ENCODE peak calls at places on chromosome 6, in ten cellular contexts. D is AG10803; Y is midbrain; R is kidney epithelial cell; J is AG04450; L is M059J; W is AG08395; I is stromal cell of bone marrow; O is stimulated activated CD8-positive, alpha-beta memory T cell treated with anti-CD3 and anti-CD28 coated beads, Interleukin-7, amount 100 ng/mL, for 4 hours; V is stimulated activated CD4-positive, alpha-beta T cell treated with anti-CD3 and anti-CD28 coated beads, Interleukin-4, amount 100 ng/mL, for 48 hours. G is an unnamed sample.

GRCh38 chr6:168860341-168860740 is 393.3 kb downstream of the THBS2 start:
- DNase-seq in D (no peak), Y (no peak), R (no peak), J (no peak), L (no peak), W (no peak), I (no peak), O (no peak), V (no peak), G (no peak)

GRCh38 chr6:146892613-146893401 is 294.0 kb downstream of the ADGB start:
- DNase-seq in D (peak), Y (no peak), R (no peak), J (peak), L (peak), W (peak), I (peak), O (no peak), V (no peak), G (no peak)

GRCh38 chr6:20991910-20992309 is 457.7 kb downstream of the CDKAL1 start:
- DNase-seq in D (peak), Y (no peak), R (no peak), J (no peak), L (no peak), W (no peak), I (no peak), O (no peak), V (no peak), G (no peak)

GRCh38 chr6:42368156-42368555 is 83.6 kb downstream of the TRERF1 start:
- DNase-seq in D (no peak), Y (no peak), R (no peak), J (no peak), L (no peak), W (no peak), I (no peak), O (peak), V (peak), G (no peak)

GRCh38 chr6:95519228-95520037 is 57.9 kb upstream of the MANEA start:
- DNase-seq in D (no peak), Y (no peak), R (no peak), J (no peak), L (peak), W (no peak), I (no peak), O (no peak), V (no peak), G (no peak)

GRCh38 chr6:148037496-148037895 is 305.1 kb upstream of the SASH1 start:
- DNase-seq in D (no peak), Y (no peak), R (no peak), J (no peak), L (peak), W (no peak), I (peak), O (no peak), V (no peak), G (no peak)

GRCh38 chr6:129469070-129469662 is 240.8 kb downstream of the ARHGAP18 start:
- DNase-seq in D (no peak), Y (no peak), R (no peak), J (no peak), L (peak), W (no peak), I (no peak), O (no peak), V (no peak), G (no peak)

GRCh38 chr6:73519943-73520687 is 717 bp downstream of the EEF1A1 start:
- DNase-seq in D (peak), Y (peak), R (no peak), J (no peak), L (peak), W (peak), I (peak), O (peak), V (peak), G (peak)

GRCh38 chr6:14874975-14875677 is 370.7 kb upstream of the JARID2 start:
- DNase-seq in D (no peak), Y (no peak), R (no peak), J (no peak), L (no peak), W (no peak), I (no peak), O (no peak), V (no peak), G (no peak)

GRCh38 chr6:158789115-158789917 is 29.9 kb downstream of the EZR start:
- DNase-seq in D (no peak), Y (no peak), R (no peak), J (no peak), L (no peak), W (no peak), I (no peak), O (no peak), V (no peak), G (no peak)

GRCh38 chr6:160831751-160832150 is 129.7 kb downstream of the PLG start:
- DNase-seq in D (no peak), Y (no peak), R (no peak), J (no peak), L (no peak), W (no peak), I (no peak), O (no peak), V (no peak), G (no peak)

GRCh38 chr6:170295519-170296422 is 4.9 kb upstream of the DLL1 start:
- DNase-seq in D (no peak), Y (peak), R (no peak), J (no peak), L (peak), W (no peak), I (no peak), O (peak), V (no peak), G (no peak)

GRCh38 chr6:5132741-5133140 is 47.6 kb downstream of the PPP1R3G start:
- DNase-seq in D (peak), Y (peak), R (no peak), J (peak), L (no peak), W (peak), I (peak), O (no peak), V (no peak), G (peak)

GRCh38 chr6:78910611-78911134 is 43.3 kb downstream of the IRAK1BP1 start:
- DNase-seq in D (peak), Y (no peak), R (no peak), J (no peak), L (no peak), W (no peak), I (no peak), O (no peak), V (peak), G (no peak)

GRCh38 chr6:121523628-121524027 is 88.2 kb downstream of the GJA1 start:
- DNase-seq in D (no peak), Y (no peak), R (no peak), J (no peak), L (no peak), W (no peak), I (no peak), O (no peak), V (no peak), G (no peak)

GRCh38 chr6:16759181-16759645 is 2.0 kb downstream of the ATXN1 start:
- DNase-seq in D (peak), Y (no peak), R (no peak), J (no peak), L (peak), W (no peak), I (no peak), O (no peak), V (no peak), G (no peak)

GRCh38 chr6:34332255-34333198 is 59.9 kb downstream of the NUDT3 start:
- DNase-seq in D (no peak), Y (no peak), R (no peak), J (no peak), L (no peak), W (no peak), I (no peak), O (no peak), V (no peak), G (no peak)

GRCh38 chr6:144195671-144196070 is 45.4 kb downstream of the STX11 start:
- DNase-seq in D (peak), Y (no peak), R (peak), J (peak), L (peak), W (peak), I (no peak), O (no peak), V (no peak), G (no peak)

GRCh38 chr6:41430875-41431274 is 95.5 kb downstream of the NCR2 start:
- DNase-seq in D (peak), Y (no peak), R (peak), J (no peak), L (peak), W (peak), I (peak), O (no peak), V (no peak), G (no peak)

GRCh38 chr6:135438907-135439535 is 58.5 kb downstream of the AHI1 start:
- DNase-seq in D (no peak), Y (no peak), R (no peak), J (no peak), L (peak), W (no peak), I (no peak), O (no peak), V (no peak), G (no peak)

GRCh38 chr6:169139179-169139971 is 114.3 kb downstream of the THBS2 start:
- DNase-seq in D (no peak), Y (no peak), R (no peak), J (no peak), L (no peak), W (no peak), I (no peak), O (no peak), V (no peak), G (no peak)

GRCh38 chr6:164152611-164153010 is 738.1 kb downstream of the QKI start:
- DNase-seq in D (no peak), Y (no peak), R (no peak), J (no peak), L (peak), W (peak), I (no peak), O (no peak), V (no peak), G (no peak)

GRCh38 chr6:157755032-157755751 is 67.9 kb upstream of the SNX9 start:
- DNase-seq in D (no peak), Y (no peak), R (no peak), J (no peak), L (peak), W (no peak), I (no peak), O (no peak), V (no peak), G (peak)

GRCh38 chr6:1286972-1287600 is 24.8 kb upstream of the FOXQ1 start:
- DNase-seq in D (peak), Y (no peak), R (peak), J (peak), L (peak), W (peak), I (peak), O (no peak), V (no peak), G (no peak)

GRCh38 chr6:90241229-90241873 is 55.3 kb downstream of the BACH2 start:
- DNase-seq in D (no peak), Y (no peak), R (no peak), J (no peak), L (no peak), W (no peak), I (no peak), O (no peak), V (no peak), G (no peak)

GRCh38 chr6:139925894-139926641 is 551.6 kb upstream of the CITED2 start:
- DNase-seq in D (peak), Y (no peak), R (no peak), J (peak), L (peak), W (no peak), I (peak), O (no peak), V (no peak), G (no peak)

GRCh38 chr6:43856005-43856765 is 86.2 kb downstream of the VEGFA start:
- DNase-seq in D (peak), Y (no peak), R (no peak), J (no peak), L (peak), W (peak), I (no peak), O (no peak), V (no peak), G (no peak)